ENCODE peak calls at places on chromosomes 6 and 20, in six cellular contexts. One of them, this sample, is unnamed.

GRCh38 chr20:44589522-44589921 is 7.1 kb downstream of the PKIG start:
- DNase-seq in stomach: no peak
- DNase-seq in suprapubic skin: no peak
- DNase-seq in H1: no peak
- DNase-seq in transverse colon: no peak
- DNase-seq in GM12892: no peak
- DNase-seq in this sample: no peak

GRCh38 chr6:11430036-11430435 is 107.5 kb upstream of the TMEM170B start:
- DNase-seq in stomach: no peak
- DNase-seq in suprapubic skin: no peak
- DNase-seq in H1: no peak
- DNase-seq in transverse colon: no peak
- DNase-seq in GM12892: no peak
- DNase-seq in this sample: no peak

GRCh38 chr6:120947111-120947510 is 387.2 kb downstream of the TBC1D32 start:
- DNase-seq in stomach: no peak
- DNase-seq in suprapubic skin: no peak
- DNase-seq in H1: no peak
- DNase-seq in transverse colon: no peak
- DNase-seq in GM12892: no peak
- DNase-seq in this sample: no peak

GRCh38 chr6:29577544-29577943 is 7.4 kb upstream of the OR2H2 start:
- DNase-seq in stomach: no peak
- DNase-seq in suprapubic skin: no peak
- DNase-seq in H1: no peak
- DNase-seq in transverse colon: no peak
- DNase-seq in GM12892: no peak
- DNase-seq in this sample: no peak

GRCh38 chr6:8195040-8195713 is 92.8 kb upstream of the EEF1E1 start:
- DNase-seq in stomach: no peak
- DNase-seq in suprapubic skin: no peak
- DNase-seq in H1: no peak
- DNase-seq in transverse colon: no peak
- DNase-seq in GM12892: no peak
- DNase-seq in this sample: no peak

GRCh38 chr6:27441001-27441400 is 31.9 kb downstream of the ZNF184 start:
- DNase-seq in stomach: no peak
- DNase-seq in suprapubic skin: no peak
- DNase-seq in H1: no peak
- DNase-seq in transverse colon: no peak
- DNase-seq in GM12892: no peak
- DNase-seq in this sample: no peak

GRCh38 chr6:113328886-113329381 is 528.2 kb upstream of the MARCKS start:
- DNase-seq in stomach: no peak
- DNase-seq in suprapubic skin: no peak
- DNase-seq in H1: no peak
- DNase-seq in transverse colon: no peak
- DNase-seq in GM12892: no peak
- DNase-seq in this sample: no peak

GRCh38 chr20:58251979-58252591 is 23.6 kb upstream of the ANKRD60 start:
- DNase-seq in stomach: no peak
- DNase-seq in suprapubic skin: no peak
- DNase-seq in H1: no peak
- DNase-seq in transverse colon: no peak
- DNase-seq in GM12892: no peak
- DNase-seq in this sample: no peak

GRCh38 chr20:9353180-9353915 is 161.0 kb upstream of the LAMP5 start:
- DNase-seq in stomach: no peak
- DNase-seq in suprapubic skin: no peak
- DNase-seq in H1: no peak
- DNase-seq in transverse colon: no peak
- DNase-seq in GM12892: no peak
- DNase-seq in this sample: no peak

GRCh38 chr6:38387994-38388393 is 251.7 kb downstream of the BTBD9 start:
- DNase-seq in stomach: no peak
- DNase-seq in suprapubic skin: no peak
- DNase-seq in H1: no peak
- DNase-seq in transverse colon: no peak
- DNase-seq in GM12892: no peak
- DNase-seq in this sample: no peak

GRCh38 chr6:142355481-142356174 is 53.8 kb downstream of the ADGRG6 start:
- DNase-seq in stomach: no peak
- DNase-seq in suprapubic skin: no peak
- DNase-seq in H1: no peak
- DNase-seq in transverse colon: no peak
- DNase-seq in GM12892: no peak
- DNase-seq in this sample: no peak

GRCh38 chr6:92577077-92577719 is 842.2 kb downstream of the EPHA7 start:
- DNase-seq in stomach: no peak
- DNase-seq in suprapubic skin: no peak
- DNase-seq in H1: no peak
- DNase-seq in transverse colon: no peak
- DNase-seq in GM12892: no peak
- DNase-seq in this sample: no peak

GRCh38 chr6:73768630-73769029 is 72.6 kb downstream of the CD109 start:
- DNase-seq in stomach: no peak
- DNase-seq in suprapubic skin: no peak
- DNase-seq in H1: no peak
- DNase-seq in transverse colon: no peak
- DNase-seq in GM12892: no peak
- DNase-seq in this sample: no peak

GRCh38 chr20:53547664-53548239 is 45.9 kb downstream of the ZNF217 start:
- DNase-seq in stomach: peak
- DNase-seq in suprapubic skin: no peak
- DNase-seq in H1: peak
- DNase-seq in transverse colon: peak
- DNase-seq in GM12892: peak
- DNase-seq in this sample: no peak

GRCh38 chr6:13398081-13398406 is 69.7 kb upstream of the TBC1D7 start:
- DNase-seq in stomach: no peak
- DNase-seq in suprapubic skin: no peak
- DNase-seq in H1: no peak
- DNase-seq in transverse colon: no peak
- DNase-seq in GM12892: no peak
- DNase-seq in this sample: no peak

GRCh38 chr20:59559024-59559817 is 45.1 kb upstream of the PHACTR3 start:
- DNase-seq in stomach: no peak
- DNase-seq in suprapubic skin: no peak
- DNase-seq in H1: no peak
- DNase-seq in transverse colon: no peak
- DNase-seq in GM12892: no peak
- DNase-seq in this sample: no peak

GRCh38 chr20:4073852-4074741 is 58.7 kb upstream of the RNF24 start:
- DNase-seq in stomach: no peak
- DNase-seq in suprapubic skin: no peak
- DNase-seq in H1: peak
- DNase-seq in transverse colon: no peak
- DNase-seq in GM12892: no peak
- DNase-seq in this sample: no peak

GRCh38 chr6:33744895-33745546 is 1.7 kb downstream of the IP6K3 start:
- DNase-seq in stomach: no peak
- DNase-seq in suprapubic skin: no peak
- DNase-seq in H1: peak
- DNase-seq in transverse colon: peak
- DNase-seq in GM12892: no peak
- DNase-seq in this sample: no peak

GRCh38 chr6:150967910-150968309 is 102.4 kb downstream of the MTHFD1L start:
- DNase-seq in stomach: no peak
- DNase-seq in suprapubic skin: no peak
- DNase-seq in H1: no peak
- DNase-seq in transverse colon: no peak
- DNase-seq in GM12892: no peak
- DNase-seq in this sample: no peak

GRCh38 chr6:26249709-26249958 is 115.4 kb upstream of the BTN3A2 start:
- DNase-seq in stomach: no peak
- DNase-seq in suprapubic skin: no peak
- DNase-seq in H1: no peak
- DNase-seq in transverse colon: no peak
- DNase-seq in GM12892: no peak
- DNase-seq in this sample: no peak

GRCh38 chr6:26250806-26251075 is 114.3 kb upstream of the BTN3A2 start:
- DNase-seq in stomach: no peak
- DNase-seq in suprapubic skin: no peak
- DNase-seq in H1: no peak
- DNase-seq in transverse colon: peak
- DNase-seq in GM12892: no peak
- DNase-seq in this sample: no peak

GRCh38 chr6:26254666-26255176 is 110.3 kb upstream of the BTN3A2 start:
- DNase-seq in stomach: no peak
- DNase-seq in suprapubic skin: no peak
- DNase-seq in H1: no peak
- DNase-seq in transverse colon: no peak
- DNase-seq in GM12892: no peak
- DNase-seq in this sample: no peak

GRCh38 chr6:26249959-26250805 is 114.8 kb upstream of the BTN3A2 start:
- DNase-seq in stomach: peak
- DNase-seq in suprapubic skin: peak
- DNase-seq in H1: peak
- DNase-seq in transverse colon: peak
- DNase-seq in GM12892: no peak
- DNase-seq in this sample: peak

DNA sequence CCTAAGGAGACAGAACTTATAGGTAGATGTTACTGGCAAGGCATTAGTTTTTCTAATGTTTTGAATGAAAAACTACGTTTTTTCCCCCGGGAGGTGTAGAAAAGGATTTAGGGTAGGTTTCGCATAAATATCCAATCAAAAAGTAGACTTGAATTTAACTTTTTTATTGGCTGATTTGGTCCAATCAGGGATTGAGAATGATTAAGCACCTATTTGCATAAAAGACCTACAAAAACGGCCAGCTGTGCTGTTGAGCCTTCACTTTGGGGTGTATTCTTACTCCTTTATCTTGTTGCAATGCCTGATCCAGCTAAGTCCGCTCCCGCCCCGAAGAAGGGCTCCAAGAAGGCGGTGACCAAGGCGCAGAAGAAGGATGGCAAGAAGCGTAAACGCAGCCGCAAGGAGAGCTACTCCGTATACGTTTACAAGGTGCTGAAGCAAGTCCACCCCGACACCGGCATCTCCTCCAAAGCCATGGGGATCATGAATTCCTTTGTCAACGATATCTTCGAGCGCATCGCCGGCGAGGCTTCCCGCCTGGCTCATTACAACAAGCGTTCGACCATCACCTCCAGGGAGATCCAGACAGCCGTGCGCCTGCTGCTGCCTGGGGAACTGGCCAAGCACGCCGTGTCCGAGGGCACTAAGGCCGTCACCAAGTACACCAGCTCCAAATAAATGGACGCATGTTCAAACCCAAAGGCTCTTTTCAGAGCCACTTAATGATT is 113.5 kb upstream of the BTN3A2 start:
- DNase-seq in stomach: peak
- DNase-seq in suprapubic skin: no peak
- DNase-seq in H1: peak
- DNase-seq in transverse colon: peak
- DNase-seq in GM12892: no peak
- DNase-seq in this sample: peak
- TF ChIP-seq POLR2A in stomach: no peak
- TF ChIP-seq POLR2A in suprapubic skin: peak
- TF ChIP-seq POLR2A in H1: peak
- TF ChIP-seq POLR2A in transverse colon: peak
- TF ChIP-seq POLR2A in GM12892: peak
- TF ChIP-seq POLR2A in this sample: peak

GRCh38 chr20:17601957-17602356 is 32.1 kb downstream of the DSTN start:
- DNase-seq in stomach: no peak
- DNase-seq in suprapubic skin: no peak
- DNase-seq in H1: no peak
- DNase-seq in transverse colon: no peak
- DNase-seq in GM12892: no peak
- DNase-seq in this sample: no peak
- TF ChIP-seq POLR2AphosphoS5 in stomach: peak
- TF ChIP-seq POLR2AphosphoS5 in suprapubic skin: no peak
- TF ChIP-seq POLR2AphosphoS5 in H1: no peak
- TF ChIP-seq POLR2AphosphoS5 in transverse colon: no peak
- TF ChIP-seq POLR2AphosphoS5 in GM12892: no peak
- TF ChIP-seq POLR2AphosphoS5 in this sample: no peak

DNA sequence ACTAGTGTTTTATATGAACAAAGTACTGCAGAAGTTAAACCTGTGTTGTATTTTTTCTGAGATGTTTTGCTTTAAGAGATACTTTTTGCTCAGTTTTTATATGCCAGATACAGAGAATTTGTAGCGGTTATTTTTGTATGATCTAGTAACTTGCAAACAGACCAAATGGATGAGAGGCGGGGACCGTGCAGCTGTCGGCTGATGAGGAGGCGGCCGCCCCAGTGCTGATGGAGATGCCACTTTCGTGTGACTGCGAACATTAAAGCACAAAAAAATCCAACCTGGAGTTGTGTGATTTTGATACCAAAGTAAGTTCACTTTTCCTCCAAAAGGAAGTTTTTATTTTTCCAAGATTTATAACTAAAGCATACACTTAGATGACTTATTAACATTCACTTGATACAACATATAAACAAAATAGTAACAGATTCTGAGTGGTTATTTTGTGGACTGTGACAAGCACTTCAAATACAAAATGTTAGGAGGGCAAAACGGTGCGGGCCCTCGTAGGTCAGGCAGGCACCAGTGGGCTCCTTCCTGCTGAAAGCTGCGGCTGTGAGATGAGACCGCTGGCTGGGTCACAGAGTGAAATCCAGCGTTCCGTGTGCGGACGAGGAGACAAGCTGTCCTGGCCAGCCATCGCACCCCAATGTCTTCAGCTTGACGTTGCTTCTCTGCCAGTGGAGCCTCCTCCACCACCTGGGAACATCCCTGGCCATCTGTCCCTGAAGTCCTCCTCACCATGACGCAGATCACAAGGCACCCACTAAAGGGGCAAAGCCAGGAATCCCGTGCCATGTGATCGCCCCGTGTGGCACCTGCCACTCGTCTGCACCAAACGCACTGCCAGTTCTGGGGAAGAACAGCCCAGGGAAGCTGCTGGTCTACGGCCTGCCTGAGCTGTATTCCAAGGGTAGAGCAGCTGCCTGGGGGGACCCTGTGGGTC is 4.0 kb upstream of the OGFR start:
- DNase-seq in stomach: no peak
- DNase-seq in suprapubic skin: no peak
- DNase-seq in H1: no peak
- DNase-seq in transverse colon: no peak
- DNase-seq in GM12892: no peak
- DNase-seq in this sample: no peak
- TF ChIP-seq POLR2A in stomach: no peak
- TF ChIP-seq POLR2A in suprapubic skin: no peak
- TF ChIP-seq POLR2A in H1: no peak
- TF ChIP-seq POLR2A in transverse colon: no peak
- TF ChIP-seq POLR2A in GM12892: no peak
- TF ChIP-seq POLR2A in this sample: no peak

GRCh38 chr6:94372229-94372628 is 952.9 kb upstream of the EPHA7 start:
- DNase-seq in stomach: no peak
- DNase-seq in suprapubic skin: no peak
- DNase-seq in H1: no peak
- DNase-seq in transverse colon: no peak
- DNase-seq in GM12892: no peak
- DNase-seq in this sample: no peak
- TF ChIP-seq POLR2AphosphoS5 in stomach: no peak
- TF ChIP-seq POLR2AphosphoS5 in suprapubic skin: no peak
- TF ChIP-seq POLR2AphosphoS5 in H1: no peak
- TF ChIP-seq POLR2AphosphoS5 in transverse colon: no peak
- TF ChIP-seq POLR2AphosphoS5 in GM12892: no peak
- TF ChIP-seq POLR2AphosphoS5 in this sample: no peak

This sample was measured in breast epithelium.